ENCODE peak calls at places on chromosomes 6 and 20, in eight cellular contexts. J, T, U, B, X, E, L and I are unnamed samples.

GRCh38 chr6:79762370-79762769 is 131.2 kb downstream of the SH3BGRL2 start:
- DNase-seq in J (no peak), U (peak; percentile 42), B (no peak), T (peak; percentile 48), L (no peak), X (no peak), E (peak; percentile 5), I (no peak)

GRCh38 chr6:105940990-105941389 is 145.1 kb upstream of the PRDM1 start:
- DNase-seq in X (no peak), E (no peak), T (no peak), L (no peak), J (no peak), B (no peak), U (peak; percentile 9), I (no peak)

GRCh38 chr6:142400495-142400894 is 98.7 kb downstream of the ADGRG6 start:
- DNase-seq in L (no peak), U (peak; percentile 58), X (no peak), E (peak; percentile 54), J (no peak), T (peak; percentile 67), B (no peak), I (no peak)

GRCh38 chr6:32983964-32984638 is 15.7 kb downstream of the BRD2 start:
- DNase-seq in T (no peak), B (no peak), E (no peak), X (no peak), U (no peak), L (no peak), J (no peak), I (no peak)

GRCh38 chr20:651713-652610 is 1.0 kb downstream of the SRXN1 start:
- DNase-seq in X (no peak), U (peak; percentile 56), E (no peak), T (no peak), B (no peak), J (no peak), L (no peak), I (no peak)

GRCh38 chr6:13229205-13230085 is 98.9 kb downstream of the TBC1D7 start:
- DNase-seq in X (no peak), U (no peak), T (peak; percentile 39), E (no peak), L (no peak), B (no peak), J (no peak), I (no peak)

GRCh38 chr6:135311446-135312200 is 130.5 kb downstream of the MYB start:
- DNase-seq in B (no peak), T (no peak), J (no peak), X (no peak), L (no peak), U (no peak), E (no peak), I (no peak)

GRCh38 chr20:25985597-25985996 is 288.9 kb upstream of the ZNF337 start:
- DNase-seq in U (no peak), T (no peak), J (no peak), E (no peak), B (no peak), X (no peak), L (no peak), I (no peak)

GRCh38 chr20:13822459-13822858 is 37.6 kb downstream of the NDUFAF5 start:
- DNase-seq in T (no peak), U (no peak), L (no peak), B (no peak), J (no peak), E (no peak), X (no peak), I (no peak)

GRCh38 chr6:1870267-1870666 is 260.6 kb downstream of the FOXC1 start:
- DNase-seq in B (no peak), X (no peak), E (no peak), U (no peak), T (no peak), L (no peak), J (no peak), I (no peak)

GRCh38 chr6:92376711-92377110 is 1042.6 kb downstream of the EPHA7 start:
- DNase-seq in B (no peak), J (no peak), U (peak; percentile 31), L (no peak), E (no peak), T (no peak), X (no peak), I (no peak)

GRCh38 chr6:169097336-169098052 is 156.2 kb downstream of the THBS2 start:
- DNase-seq in E (peak; percentile 99), U (no peak), T (peak; percentile 99), L (no peak), B (peak; percentile 97), X (no peak), J (no peak), I (no peak)

GRCh38 chr6:106199998-106200397 is 113.9 kb downstream of the PRDM1 start:
- DNase-seq in X (no peak), J (no peak), T (peak; percentile 85), E (peak; percentile 89), U (no peak), L (no peak), B (peak; percentile 86), I (no peak)

GRCh38 chr6:19866900-19867627 is 29.9 kb downstream of the ID4 start:
- DNase-seq in T (peak; percentile 82), E (peak; percentile 57), U (no peak), J (no peak), X (no peak), B (peak; percentile 21), L (no peak), I (no peak)

GRCh38 chr20:7829776-7830175 is 110.5 kb downstream of the HAO1 start:
- DNase-seq in B (no peak), X (no peak), U (no peak), L (no peak), E (no peak), T (no peak), J (no peak), I (no peak)

GRCh38 chr6:76774750-76775396 is 688.4 kb downstream of the HTR1B start:
- DNase-seq in J (no peak), E (no peak), B (no peak), U (peak; percentile 18), L (peak; percentile 19), T (peak; percentile 24), X (no peak), I (no peak)

GRCh38 chr6:39296745-39297640 is 17.2 kb downstream of the KCNK17 start:
- DNase-seq in B (no peak), T (peak; percentile 6), L (peak; percentile 57), U (peak; percentile 31), J (no peak), E (no peak), X (peak; percentile 77), I (peak; percentile 40)

GRCh38 chr6:64727075-64727474 is 980.0 kb downstream of the EYS start:
- DNase-seq in E (no peak), T (no peak), U (no peak), L (no peak), X (no peak), J (no peak), B (no peak), I (no peak)

GRCh38 chr6:7742214-7742613 is 16.3 kb downstream of the BMP6 start:
- DNase-seq in E (no peak), U (no peak), T (no peak), J (no peak), L (no peak), B (no peak), X (no peak), I (no peak)

DNA sequence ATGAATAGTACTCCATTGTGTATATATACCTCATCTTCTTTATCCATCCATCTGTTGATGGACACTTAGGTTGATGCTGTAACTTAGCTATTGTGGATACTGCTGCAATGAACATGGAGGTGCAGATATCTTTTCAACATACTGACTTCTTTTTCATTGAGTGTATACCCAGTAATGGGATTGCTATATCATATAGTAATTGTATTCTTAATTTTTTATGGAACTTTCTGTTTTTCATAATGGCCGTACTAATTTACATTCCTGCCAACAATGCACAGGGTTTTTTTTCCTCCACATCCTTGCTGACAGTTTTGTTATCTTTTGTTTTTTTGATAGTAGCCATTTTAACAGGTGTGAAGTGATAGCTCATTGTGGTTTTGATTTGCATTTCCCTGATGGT is 5.2 kb downstream of the CCN2 start:
- DNase-seq in J (no peak), T (no peak), B (no peak), E (peak; percentile 38), L (no peak), X (no peak), U (no peak), I (no peak)
- TF ChIP-seq CTCF in J (no peak), T (no peak), B (no peak), E (no peak), L (no peak), X (no peak), U (no peak), I (no peak)

DNA sequence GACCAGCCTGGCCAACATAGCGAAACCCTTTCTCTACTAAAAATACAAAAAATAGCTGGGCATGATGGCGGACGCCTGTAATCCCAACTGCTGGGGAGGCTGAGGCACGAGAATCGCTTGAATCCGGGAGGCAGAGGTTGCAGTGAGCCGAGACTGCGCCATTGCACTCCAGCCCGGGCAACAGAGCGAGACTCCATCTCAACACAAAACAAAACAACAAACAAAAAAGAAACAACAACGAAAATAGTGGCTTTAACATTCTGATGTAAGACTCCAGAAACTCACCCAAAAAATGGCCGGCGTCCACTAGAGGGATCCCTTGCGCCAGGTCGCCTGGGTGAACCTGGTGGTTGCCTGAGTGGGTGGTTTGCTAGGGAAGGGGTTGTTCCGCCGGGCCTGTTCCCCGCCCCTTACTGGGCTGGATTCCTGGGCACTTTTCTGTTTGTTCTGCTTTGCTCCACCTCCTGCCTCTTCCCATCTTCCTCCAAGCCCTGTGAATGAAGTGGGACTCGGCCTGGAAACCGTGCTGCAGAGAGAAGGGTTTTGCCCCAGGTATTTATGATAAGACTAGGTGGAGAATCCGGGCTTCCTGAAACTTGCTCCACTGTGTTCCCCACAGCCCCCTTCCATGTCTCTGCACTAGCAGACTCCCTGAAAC is 1.5 kb downstream of the PABPC1L start:
- DNase-seq in X (peak; percentile 80), T (peak; percentile 70), E (peak; percentile 41), L (no peak), B (no peak), U (peak; percentile 71), J (peak; percentile 70), I (peak; percentile 76)
- TF ChIP-seq CTCF in X (peak; percentile 56), T (peak; percentile 67), E (peak; percentile 45), L (peak; percentile 39), B (peak; percentile 56), U (peak; percentile 54), J (peak; percentile 59), I (peak; percentile 60)

DNA sequence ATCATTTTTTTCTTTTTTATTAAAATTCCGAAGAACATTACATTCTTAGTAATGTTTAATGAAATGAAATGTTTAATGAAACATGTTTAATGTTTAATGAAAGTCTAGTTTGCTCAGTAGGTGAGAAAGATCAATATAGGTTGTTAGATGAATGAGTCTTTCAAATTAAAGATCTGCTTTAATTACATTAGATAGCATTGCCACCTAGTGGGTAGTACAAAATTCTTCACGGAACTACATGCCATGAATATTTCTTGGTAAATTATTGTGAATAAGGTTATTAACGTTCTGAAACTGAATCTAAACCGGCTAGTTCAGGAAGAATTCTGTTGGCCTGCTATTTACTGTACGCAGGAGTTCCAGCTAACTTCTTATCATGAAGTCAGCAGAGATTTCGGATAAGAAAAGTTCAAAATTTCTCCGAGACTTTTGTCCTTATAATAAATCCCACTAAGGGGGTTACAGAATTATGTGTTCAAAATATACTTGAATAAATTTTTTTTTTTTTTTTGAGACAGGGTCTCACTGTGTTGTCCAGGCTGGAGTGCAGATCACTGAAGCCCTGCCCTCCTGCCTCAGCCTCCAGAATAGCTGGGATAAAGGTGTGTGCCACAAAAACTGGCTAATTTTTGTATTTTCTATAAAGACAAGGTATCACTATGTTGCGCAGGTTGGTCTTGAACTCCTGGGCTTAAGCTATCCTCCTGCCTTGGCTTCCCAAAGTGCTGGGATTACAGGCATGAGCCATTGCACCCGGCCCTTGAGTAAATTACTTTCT is 7.9 kb upstream of the GMNN start:
- DNase-seq in U (peak; percentile 19), B (no peak), X (peak; percentile 36), T (peak; percentile 67), E (peak; percentile 41), J (no peak), L (no peak), I (no peak)
- TF ChIP-seq CTCF in U (peak; percentile 44), B (peak; percentile 30), X (peak; percentile 67), T (peak; percentile 54), E (peak; percentile 42), J (peak; percentile 56), L (peak; percentile 55), I (no peak)

GRCh38 chr6:137951064-137951597 is 84.1 kb downstream of the TNFAIP3 start:
- DNase-seq in L (no peak), X (no peak), J (no peak), U (no peak), T (no peak), E (no peak), B (no peak), I (no peak)
- TF ChIP-seq CTCF in L (no peak), X (no peak), J (no peak), U (no peak), T (no peak), E (no peak), B (no peak), I (no peak)